ENCODE peak calls at places on chromosome 16, in seven cellular contexts. W is trophoblast cell, B is uterus, Y is body of pancreas, G is stomach, D is GM23248, J is tibial artery. U is an unnamed sample.

GRCh38 chr16:28265822-28266221 is 26.5 kb upstream of the SBK1 start:
- DNase-seq in W (no peak), B (no peak), Y (no peak), G (no peak), D (no peak), J (no peak), U (no peak)

GRCh38 chr16:3857189-3858013 is 23.1 kb downstream of the CREBBP start:
- DNase-seq in W (peak; percentile 60), B (peak; percentile 70), Y (no peak), G (no peak), D (peak; percentile 79), J (peak; percentile 65), U (peak; percentile 59)

GRCh38 chr16:49020436-49020835 is 261.2 kb downstream of the CBLN1 start:
- DNase-seq in W (no peak), B (no peak), Y (no peak), G (no peak), D (no peak), J (no peak), U (no peak)

GRCh38 chr16:649646-650045 is 481 bp downstream of the WDR90 start:
- DNase-seq in W (no peak), B (no peak), Y (no peak), G (no peak), D (peak; percentile 59), J (no peak), U (no peak)

GRCh38 chr16:65905326-65905725 is 461.2 kb upstream of the CDH5 start:
- DNase-seq in W (no peak), B (no peak), Y (no peak), G (no peak), D (no peak), J (no peak), U (no peak)

GRCh38 chr16:49649013-49649785 is 206.7 kb downstream of the ZNF423 start:
- DNase-seq in W (peak; percentile 35), B (no peak), Y (no peak), G (no peak), D (peak; percentile 73), J (no peak), U (no peak)

GRCh38 chr16:19003935-19004334 is 20.2 kb downstream of the TMC7 start:
- DNase-seq in W (no peak), B (no peak), Y (no peak), G (no peak), D (no peak), J (no peak), U (no peak)

GRCh38 chr16:74556375-74556922 is 50.5 kb downstream of the GLG1 start:
- DNase-seq in W (no peak), B (no peak), Y (no peak), G (no peak), D (peak; percentile 52), J (no peak), U (no peak)

GRCh38 chr16:64948056-64948455 is 173.8 kb downstream of the CDH11 start:
- DNase-seq in W (no peak), B (no peak), Y (no peak), G (no peak), D (no peak), J (no peak), U (no peak)

GRCh38 chr16:19291459-19291858 is 5.9 kb downstream of the CLEC19A start:
- DNase-seq in W (peak; percentile 78), B (no peak), Y (peak; percentile 44), G (no peak), D (peak; percentile 9), J (no peak), U (no peak)

GRCh38 chr16:66908116-66908515 is 10.6 kb downstream of the CDH16 start:
- DNase-seq in W (no peak), B (no peak), Y (no peak), G (no peak), D (no peak), J (no peak), U (peak; percentile 49)

GRCh38 chr16:56424404-56424765 is 960 bp downstream of the AMFR start:
- DNase-seq in W (peak; percentile 29), B (no peak), Y (no peak), G (no peak), D (peak; percentile 51), J (no peak), U (no peak)

GRCh38 chr16:69402448-69402847 is 16.6 kb upstream of the TERF2 start:
- DNase-seq in W (no peak), B (no peak), Y (no peak), G (no peak), D (no peak), J (no peak), U (no peak)

GRCh38 chr16:73285336-73285735 is 237.4 kb upstream of the ZFHX3 start:
- DNase-seq in W (no peak), B (no peak), Y (no peak), G (no peak), D (no peak), J (no peak), U (no peak)

GRCh38 chr16:66948034-66948821 is 12.8 kb upstream of the CES3 start:
- DNase-seq in W (no peak), B (no peak), Y (peak; percentile 30), G (peak; percentile 31), D (peak; percentile 51), J (no peak), U (no peak)

GRCh38 chr16:66856184-66856730 is 12.0 kb downstream of the CA7 start:
- DNase-seq in W (no peak), B (no peak), Y (no peak), G (no peak), D (no peak), J (no peak), U (no peak)

GRCh38 chr16:88009566-88010342 is 58.5 kb downstream of the BANP start:
- DNase-seq in W (no peak), B (no peak), Y (no peak), G (no peak), D (peak; percentile 3), J (no peak), U (no peak)

GRCh38 chr16:29811896-29812665 is at the start of gene PRRT2:
- DNase-seq in W (peak; percentile 67), B (peak; percentile 80), Y (peak; percentile 40), G (no peak), D (peak; percentile 80), J (peak; percentile 82), U (peak; percentile 71)

GRCh38 chr16:15899538-15900100 is 11.2 kb upstream of the CEP20 start:
- DNase-seq in W (peak; percentile 89), B (no peak), Y (peak; percentile 63), G (peak; percentile 69), D (peak; percentile 84), J (no peak), U (no peak)

GRCh38 chr16:79601978-79602609 is 1.6 kb upstream of the MAF start:
- DNase-seq in W (peak; percentile 80), B (peak; percentile 85), Y (peak; percentile 80), G (peak; percentile 86), D (peak; percentile 77), J (peak; percentile 83), U (peak; percentile 87)

GRCh38 chr16:16120044-16120381 is 103.3 kb downstream of the ABCC6 start:
- DNase-seq in W (no peak), B (no peak), Y (peak; percentile 59), G (peak; percentile 51), D (no peak), J (no peak), U (no peak)

GRCh38 chr16:15535772-15536171 is 101.4 kb downstream of the BMERB1 start:
- DNase-seq in W (no peak), B (no peak), Y (no peak), G (no peak), D (no peak), J (no peak), U (no peak)

GRCh38 chr16:85437161-85438052 is 175.7 kb upstream of the GSE1 start:
- DNase-seq in W (peak; percentile 24), B (peak; percentile 77), Y (peak; percentile 89), G (peak; percentile 84), D (peak; percentile 40), J (peak; percentile 54), U (no peak)

GRCh38 chr16:49663081-49664057 is 192.5 kb downstream of the ZNF423 start:
- DNase-seq in W (no peak), B (peak; percentile 43), Y (no peak), G (no peak), D (peak; percentile 35), J (peak; percentile 28), U (peak; percentile 84)

GRCh38 chr16:28491080-28491969 is 549 bp downstream of the CLN3 start:
- DNase-seq in W (peak; percentile 92), B (peak; percentile 48), Y (peak; percentile 55), G (no peak), D (peak; percentile 45), J (peak; percentile 41), U (peak; percentile 42)

GRCh38 chr16:19115148-19116021 is 1.6 kb downstream of the ITPRIPL2 start:
- DNase-seq in W (peak; percentile 34), B (no peak), Y (no peak), G (no peak), D (no peak), J (no peak), U (no peak)

GRCh38 chr16:763386-763785 is 2.9 kb downstream of the MSLN start:
- DNase-seq in W (no peak), B (no peak), Y (no peak), G (no peak), D (no peak), J (no peak), U (no peak)

DNA sequence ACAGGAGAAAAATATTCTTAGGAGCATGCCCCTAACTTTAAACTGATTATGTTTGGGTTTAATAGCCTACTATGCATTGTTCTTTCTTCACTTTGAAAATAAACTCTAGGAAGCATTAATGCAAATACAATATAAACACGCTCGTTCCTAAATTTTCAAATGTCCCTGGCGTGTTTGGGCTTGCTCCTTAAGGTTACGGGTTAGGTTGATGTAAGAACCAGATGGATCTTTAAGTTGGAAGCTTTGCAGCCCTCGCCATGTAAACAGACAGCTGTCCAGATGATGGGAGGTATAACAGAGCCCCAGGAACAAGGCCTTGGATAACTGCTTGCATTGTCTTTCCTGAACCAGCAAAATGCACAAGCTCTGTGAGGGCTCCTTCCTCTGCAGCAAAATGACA is 332.5 kb downstream of the FOXL1 start:
- DNase-seq in W (no peak), B (no peak), Y (no peak), G (no peak), D (no peak), J (no peak), U (no peak)
- H3K27ac ChIP-seq in W (no peak overlapping the region), B (no peak overlapping the region), Y (no peak overlapping the region), G (no peak overlapping the region), D (no peak overlapping the region), J (no peak overlapping the region), U (no peak overlapping the region)

GRCh38 chr16:82655720-82656500 is 29.1 kb downstream of the CDH13 start:
- DNase-seq in W (no peak), B (no peak), Y (no peak), G (no peak), D (no peak), J (no peak), U (no peak)
- H3K27ac ChIP-seq in W (no peak overlapping the region), B (no peak overlapping the region), Y (no peak overlapping the region), G (no peak overlapping the region), D (peak overlapping the region; percentile 29), J (no peak overlapping the region), U (peak overlapping the region; percentile 19)

DNA sequence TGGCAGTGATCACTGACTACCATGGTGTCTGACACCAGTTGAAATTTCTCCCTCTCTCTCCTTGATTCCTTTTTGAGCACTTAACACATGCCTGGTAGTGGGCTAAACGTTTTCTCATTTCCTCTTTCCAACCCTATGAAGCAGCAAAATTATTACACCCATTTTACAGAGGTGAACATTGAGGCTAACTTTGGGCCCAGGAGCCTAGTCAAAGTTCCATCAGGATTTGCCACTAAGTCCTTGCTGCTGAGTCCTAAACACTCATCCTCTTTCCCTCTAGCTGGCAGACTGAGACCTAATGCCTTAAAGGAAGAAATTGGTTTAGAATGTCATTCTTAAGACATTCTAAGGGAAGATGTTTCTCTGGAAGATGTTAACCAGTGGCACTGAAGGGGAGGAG is 74.7 kb upstream of the IRX3 start:
- DNase-seq in W (no peak), B (no peak), Y (no peak), G (no peak), D (no peak), J (no peak), U (no peak)
- H3K27ac ChIP-seq in W (no peak overlapping the region), B (no peak overlapping the region), Y (no peak overlapping the region), G (no peak overlapping the region), D (no peak overlapping the region), J (no peak overlapping the region), U (no peak overlapping the region)

GRCh38 chr16:77721752-77722314 is 481 bp upstream of the NUDT7 start:
- DNase-seq in W (no peak), B (no peak), Y (no peak), G (no peak), D (no peak), J (no peak), U (no peak)
- H3K27ac ChIP-seq in W (no peak overlapping the region), B (peak overlapping the region; percentile 47), Y (peak overlapping the region; percentile 48), G (no peak overlapping the region), D (no peak overlapping the region), J (peak overlapping the region; percentile 29), U (no peak overlapping the region)

U was measured in right cardiac atrium.